ENCODE peak calls at places on chromosomes 13 and 19, in nine cellular contexts. One of them, this sample, is unnamed.

GRCh38 chr13:97844151-97844550 is 109.3 kb upstream of the IPO5 start:
- DNase-seq in stomach: no peak
- DNase-seq in fibroblast of the aortic adventitia: no peak
- DNase-seq in fibroblast of mammary gland: no peak
- DNase-seq in glutamatergic neuron: no peak
- DNase-seq in AG09309: no peak
- DNase-seq in GM06990: no peak
- DNase-seq in lower leg skin: no peak
- DNase-seq in osteocyte: no peak
- DNase-seq in this sample: no peak

GRCh38 chr13:98147521-98147920 is 4.6 kb downstream of the FARP1 start:
- DNase-seq in AG09309: no peak
- DNase-seq in stomach: no peak
- DNase-seq in glutamatergic neuron: no peak
- DNase-seq in lower leg skin: no peak
- DNase-seq in fibroblast of mammary gland: no peak
- DNase-seq in fibroblast of the aortic adventitia: no peak
- DNase-seq in osteocyte: no peak
- DNase-seq in GM06990: no peak
- DNase-seq in this sample: no peak

GRCh38 chr13:102596147-102597028 is at the start of gene TPP2:
- DNase-seq in GM06990: peak
- DNase-seq in glutamatergic neuron: peak
- DNase-seq in fibroblast of mammary gland: peak
- DNase-seq in stomach: peak
- DNase-seq in AG09309: peak
- DNase-seq in fibroblast of the aortic adventitia: peak
- DNase-seq in osteocyte: peak
- DNase-seq in lower leg skin: peak
- DNase-seq in this sample: peak

GRCh38 chr19:7337380-7338194 is 11.2 kb upstream of the ARHGEF18 start:
- DNase-seq in AG09309: no peak
- DNase-seq in lower leg skin: peak
- DNase-seq in osteocyte: no peak
- DNase-seq in fibroblast of the aortic adventitia: no peak
- DNase-seq in fibroblast of mammary gland: no peak
- DNase-seq in glutamatergic neuron: no peak
- DNase-seq in stomach: no peak
- DNase-seq in GM06990: peak
- DNase-seq in this sample: no peak

GRCh38 chr13:99660101-99660500 is 158.8 kb downstream of the TM9SF2 start:
- DNase-seq in stomach: no peak
- DNase-seq in glutamatergic neuron: no peak
- DNase-seq in GM06990: no peak
- DNase-seq in fibroblast of mammary gland: no peak
- DNase-seq in AG09309: no peak
- DNase-seq in osteocyte: no peak
- DNase-seq in lower leg skin: no peak
- DNase-seq in fibroblast of the aortic adventitia: no peak
- DNase-seq in this sample: no peak

GRCh38 chr13:24619302-24619701 is 60.9 kb upstream of the ATP12A start:
- DNase-seq in AG09309: no peak
- DNase-seq in lower leg skin: no peak
- DNase-seq in fibroblast of mammary gland: no peak
- DNase-seq in GM06990: no peak
- DNase-seq in glutamatergic neuron: no peak
- DNase-seq in osteocyte: no peak
- DNase-seq in stomach: no peak
- DNase-seq in fibroblast of the aortic adventitia: no peak
- DNase-seq in this sample: no peak

GRCh38 chr19:47512183-47512947 is 2.5 kb downstream of the NAPA start:
- DNase-seq in fibroblast of mammary gland: peak
- DNase-seq in fibroblast of the aortic adventitia: peak
- DNase-seq in osteocyte: no peak
- DNase-seq in glutamatergic neuron: no peak
- DNase-seq in stomach: peak
- DNase-seq in lower leg skin: peak
- DNase-seq in GM06990: no peak
- DNase-seq in AG09309: peak
- DNase-seq in this sample: peak

GRCh38 chr13:74068471-74068870 is 65.7 kb downstream of the KLF12 start:
- DNase-seq in stomach: no peak
- DNase-seq in glutamatergic neuron: no peak
- DNase-seq in GM06990: no peak
- DNase-seq in fibroblast of the aortic adventitia: no peak
- DNase-seq in osteocyte: no peak
- DNase-seq in AG09309: no peak
- DNase-seq in fibroblast of mammary gland: no peak
- DNase-seq in lower leg skin: no peak
- DNase-seq in this sample: no peak

GRCh38 chr19:11378319-11379189 is 4.1 kb downstream of the SWSAP1 start:
- DNase-seq in fibroblast of mammary gland: peak
- DNase-seq in glutamatergic neuron: peak
- DNase-seq in GM06990: no peak
- DNase-seq in stomach: peak
- DNase-seq in fibroblast of the aortic adventitia: peak
- DNase-seq in AG09309: no peak
- DNase-seq in lower leg skin: peak
- DNase-seq in osteocyte: no peak
- DNase-seq in this sample: peak

GRCh38 chr19:43640424-43640757 is 741 bp upstream of the CADM4 start:
- DNase-seq in GM06990: no peak
- DNase-seq in stomach: no peak
- DNase-seq in lower leg skin: no peak
- DNase-seq in AG09309: no peak
- DNase-seq in osteocyte: no peak
- DNase-seq in fibroblast of the aortic adventitia: no peak
- DNase-seq in glutamatergic neuron: no peak
- DNase-seq in fibroblast of mammary gland: no peak
- DNase-seq in this sample: no peak

GRCh38 chr19:5679289-5680082 is 830 bp downstream of the MICOS13 start:
- DNase-seq in osteocyte: no peak
- DNase-seq in stomach: no peak
- DNase-seq in AG09309: no peak
- DNase-seq in GM06990: no peak
- DNase-seq in fibroblast of mammary gland: no peak
- DNase-seq in glutamatergic neuron: no peak
- DNase-seq in lower leg skin: no peak
- DNase-seq in fibroblast of the aortic adventitia: no peak
- DNase-seq in this sample: no peak

GRCh38 chr13:39451860-39452301 is 151.1 kb downstream of the LHFPL6 start:
- DNase-seq in osteocyte: no peak
- DNase-seq in fibroblast of the aortic adventitia: peak
- DNase-seq in fibroblast of mammary gland: peak
- DNase-seq in stomach: no peak
- DNase-seq in lower leg skin: no peak
- DNase-seq in glutamatergic neuron: no peak
- DNase-seq in GM06990: peak
- DNase-seq in AG09309: no peak
- DNase-seq in this sample: no peak

DNA sequence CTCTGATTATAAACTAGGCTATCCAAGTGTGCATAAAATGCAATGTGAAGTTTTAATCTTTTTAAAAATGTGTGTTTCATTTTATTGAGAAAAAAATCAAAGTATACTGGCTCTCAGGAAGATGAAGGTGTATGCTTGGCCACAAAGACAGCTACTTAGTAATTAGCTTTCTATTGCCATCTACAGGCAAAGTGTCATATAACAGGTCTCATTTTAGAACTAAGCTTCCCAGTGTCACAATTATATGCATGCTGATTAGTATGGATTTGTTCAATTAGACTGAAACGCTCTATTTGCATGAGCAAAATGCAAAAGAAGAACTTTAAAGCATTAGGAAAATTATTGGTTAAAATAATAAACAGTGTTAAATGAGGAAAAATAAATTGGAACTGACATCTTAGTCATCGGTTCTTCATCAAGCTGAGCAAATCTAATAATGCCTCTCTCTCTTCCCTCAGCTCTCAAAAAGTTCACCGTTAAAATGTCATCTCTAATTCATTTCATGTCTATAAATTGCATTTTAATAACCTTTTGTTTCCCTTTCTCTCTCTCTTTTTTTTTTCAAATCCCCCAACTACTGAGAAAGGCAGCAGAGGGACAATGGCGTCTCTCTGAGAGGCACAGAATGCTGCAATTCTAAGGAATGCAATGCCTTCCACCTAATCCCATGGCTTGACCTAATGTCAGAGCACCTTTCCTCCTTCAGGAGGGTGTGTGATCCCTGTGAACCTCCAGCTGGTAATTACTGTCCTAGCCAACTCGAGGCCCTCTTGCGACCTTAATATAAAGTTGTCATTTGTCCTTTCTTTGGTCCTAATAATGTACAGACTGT is 313.1 kb upstream of the MAB21L1 start:
- DNase-seq in lower leg skin: no peak
- DNase-seq in fibroblast of the aortic adventitia: peak
- DNase-seq in stomach: no peak
- DNase-seq in AG09309: no peak
- DNase-seq in osteocyte: no peak
- DNase-seq in glutamatergic neuron: no peak
- DNase-seq in GM06990: no peak
- DNase-seq in fibroblast of mammary gland: peak
- DNase-seq in this sample: no peak
- TF ChIP-seq CTCF in lower leg skin: no peak
- TF ChIP-seq CTCF in fibroblast of the aortic adventitia: peak
- TF ChIP-seq CTCF in stomach: no peak
- TF ChIP-seq CTCF in AG09309: peak
- TF ChIP-seq CTCF in osteocyte: peak
- TF ChIP-seq CTCF in glutamatergic neuron: peak
- TF ChIP-seq CTCF in GM06990: peak
- TF ChIP-seq CTCF in fibroblast of mammary gland: peak
- TF ChIP-seq CTCF in this sample: no peak

GRCh38 chr19:35551091-35551810 is 5.8 kb downstream of the TMEM147 start:
- DNase-seq in fibroblast of mammary gland: no peak
- DNase-seq in osteocyte: no peak
- DNase-seq in lower leg skin: no peak
- DNase-seq in stomach: no peak
- DNase-seq in AG09309: no peak
- DNase-seq in GM06990: no peak
- DNase-seq in fibroblast of the aortic adventitia: no peak
- DNase-seq in glutamatergic neuron: no peak
- DNase-seq in this sample: no peak

GRCh38 chr19:35545855-35546381 is 492 bp downstream of the TMEM147 start:
- DNase-seq in GM06990: peak
- DNase-seq in fibroblast of the aortic adventitia: no peak
- DNase-seq in AG09309: no peak
- DNase-seq in lower leg skin: no peak
- DNase-seq in osteocyte: no peak
- DNase-seq in stomach: peak
- DNase-seq in glutamatergic neuron: no peak
- DNase-seq in fibroblast of mammary gland: no peak
- DNase-seq in this sample: peak

GRCh38 chr19:35546532-35546931 is 1.1 kb downstream of the TMEM147 start:
- DNase-seq in AG09309: no peak
- DNase-seq in stomach: no peak
- DNase-seq in fibroblast of mammary gland: no peak
- DNase-seq in fibroblast of the aortic adventitia: no peak
- DNase-seq in glutamatergic neuron: no peak
- DNase-seq in osteocyte: no peak
- DNase-seq in GM06990: no peak
- DNase-seq in lower leg skin: peak
- DNase-seq in this sample: no peak

GRCh38 chr19:35549879-35550523 is 4.6 kb downstream of the TMEM147 start:
- DNase-seq in glutamatergic neuron: no peak
- DNase-seq in osteocyte: no peak
- DNase-seq in lower leg skin: no peak
- DNase-seq in fibroblast of the aortic adventitia: no peak
- DNase-seq in AG09309: no peak
- DNase-seq in GM06990: no peak
- DNase-seq in fibroblast of mammary gland: no peak
- DNase-seq in stomach: no peak
- DNase-seq in this sample: no peak

DNA sequence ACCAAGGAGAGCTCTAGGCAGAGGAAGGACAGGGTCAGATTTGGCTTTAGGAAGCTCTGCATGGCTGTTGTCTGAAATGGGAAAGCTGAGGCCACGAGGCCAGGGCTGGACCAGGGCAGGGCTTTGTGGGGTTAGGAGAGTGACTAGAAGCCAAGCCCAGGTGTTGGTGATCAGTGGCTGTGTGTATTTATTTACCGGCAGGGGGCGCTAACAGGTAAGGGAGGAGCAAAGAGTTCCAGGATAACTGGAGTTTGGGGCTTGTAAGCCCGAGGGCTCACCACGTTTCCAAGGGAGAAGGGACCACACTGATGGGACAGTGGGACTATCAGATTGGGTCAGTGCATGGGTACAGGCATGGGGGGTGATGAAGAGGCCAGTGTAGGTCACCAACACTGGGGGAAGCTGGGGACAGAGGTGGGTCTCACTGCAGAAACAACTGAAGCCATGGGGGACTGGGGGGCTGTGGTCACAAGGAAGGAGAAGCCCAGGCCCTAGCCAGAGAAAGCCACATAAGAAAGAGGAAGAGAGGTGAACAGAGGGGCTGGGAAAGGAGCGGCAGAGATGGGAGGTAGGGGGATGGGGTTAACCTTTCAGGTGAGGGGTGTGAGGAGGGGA is 3.9 kb downstream of the TMEM147 start:
- DNase-seq in fibroblast of the aortic adventitia: peak
- DNase-seq in fibroblast of mammary gland: peak
- DNase-seq in glutamatergic neuron: peak
- DNase-seq in osteocyte: no peak
- DNase-seq in AG09309: peak
- DNase-seq in GM06990: peak
- DNase-seq in stomach: peak
- DNase-seq in lower leg skin: peak
- DNase-seq in this sample: peak
- TF ChIP-seq CTCF in fibroblast of the aortic adventitia: peak
- TF ChIP-seq CTCF in fibroblast of mammary gland: peak
- TF ChIP-seq CTCF in glutamatergic neuron: peak
- TF ChIP-seq CTCF in osteocyte: peak
- TF ChIP-seq CTCF in AG09309: peak
- TF ChIP-seq CTCF in GM06990: peak
- TF ChIP-seq CTCF in stomach: no peak
- TF ChIP-seq CTCF in lower leg skin: peak
- TF ChIP-seq CTCF in this sample: peak

GRCh38 chr13:79056706-79057105 is 349.3 kb downstream of the RBM26 start:
- DNase-seq in glutamatergic neuron: peak
- DNase-seq in GM06990: no peak
- DNase-seq in osteocyte: no peak
- DNase-seq in fibroblast of mammary gland: no peak
- DNase-seq in lower leg skin: no peak
- DNase-seq in AG09309: no peak
- DNase-seq in fibroblast of the aortic adventitia: no peak
- DNase-seq in stomach: no peak
- DNase-seq in this sample: no peak
- TF ChIP-seq CTCF in glutamatergic neuron: peak
- TF ChIP-seq CTCF in GM06990: no peak
- TF ChIP-seq CTCF in osteocyte: no peak
- TF ChIP-seq CTCF in fibroblast of mammary gland: no peak
- TF ChIP-seq CTCF in lower leg skin: no peak
- TF ChIP-seq CTCF in AG09309: no peak
- TF ChIP-seq CTCF in fibroblast of the aortic adventitia: no peak
- TF ChIP-seq CTCF in stomach: no peak
- TF ChIP-seq CTCF in this sample: no peak

DNA sequence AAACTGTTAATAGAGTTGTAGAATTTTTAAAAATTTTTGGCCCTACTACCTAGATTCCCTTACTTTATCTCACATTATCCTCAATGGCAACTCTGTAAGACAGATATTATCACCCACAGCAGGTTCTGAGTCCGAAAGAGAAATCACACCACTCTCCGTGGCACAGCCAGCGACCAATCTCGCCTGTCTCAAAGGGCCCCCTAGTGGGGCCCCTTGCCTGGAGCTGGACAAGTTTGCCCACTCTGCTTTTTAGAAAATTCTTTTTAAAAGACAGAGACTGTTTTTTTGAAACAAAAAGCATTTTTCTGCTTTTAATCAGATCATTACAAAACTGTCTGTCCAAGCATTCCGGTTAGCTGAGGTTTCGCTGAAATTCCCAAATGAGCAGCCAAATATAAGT is 21.7 kb downstream of the PHF11 start:
- DNase-seq in AG09309: no peak
- DNase-seq in osteocyte: no peak
- DNase-seq in lower leg skin: no peak
- DNase-seq in GM06990: no peak
- DNase-seq in glutamatergic neuron: no peak
- DNase-seq in fibroblast of mammary gland: peak
- DNase-seq in fibroblast of the aortic adventitia: no peak
- DNase-seq in stomach: no peak
- DNase-seq in this sample: no peak
- TF ChIP-seq CTCF in AG09309: peak
- TF ChIP-seq CTCF in osteocyte: peak
- TF ChIP-seq CTCF in lower leg skin: no peak
- TF ChIP-seq CTCF in GM06990: peak
- TF ChIP-seq CTCF in glutamatergic neuron: no peak
- TF ChIP-seq CTCF in fibroblast of mammary gland: peak
- TF ChIP-seq CTCF in fibroblast of the aortic adventitia: peak
- TF ChIP-seq CTCF in stomach: no peak
- TF ChIP-seq CTCF in this sample: no peak